ENCODE peak calls at places on chromosomes 13 and 19, in nine cellular contexts. One of them, this sample, is unnamed.

GRCh38 chr19:54650108-54650666 is 12.6 kb upstream of the LILRB4 start:
- DNase-seq in mucosa of descending colon: no peak
- DNase-seq in SK-N-SH: no peak
- DNase-seq in Peyer's patch: no peak
- DNase-seq in SJCRH30: no peak
- DNase-seq in PC-9: no peak
- DNase-seq in neuronal stem cell: no peak
- DNase-seq in IMR-90: no peak
- DNase-seq in heart left ventricle: no peak
- DNase-seq in this sample: no peak

GRCh38 chr19:48419158-48419920 is 25.9 kb downstream of the GRIN2D start:
- DNase-seq in heart left ventricle: peak
- DNase-seq in PC-9: peak
- DNase-seq in SJCRH30: peak
- DNase-seq in IMR-90: peak
- DNase-seq in SK-N-SH: peak
- DNase-seq in neuronal stem cell: peak
- DNase-seq in Peyer's patch: no peak
- DNase-seq in mucosa of descending colon: peak
- DNase-seq in this sample: peak

GRCh38 chr19:10111405-10111811 is at the start of gene P2RY11:
- DNase-seq in SJCRH30: no peak
- DNase-seq in neuronal stem cell: no peak
- DNase-seq in SK-N-SH: peak
- DNase-seq in Peyer's patch: peak
- DNase-seq in IMR-90: no peak
- DNase-seq in mucosa of descending colon: peak
- DNase-seq in heart left ventricle: no peak
- DNase-seq in PC-9: no peak
- DNase-seq in this sample: no peak

GRCh38 chr13:79810671-79811070 is 329.7 kb downstream of the NDFIP2 start:
- DNase-seq in PC-9: peak
- DNase-seq in SJCRH30: no peak
- DNase-seq in Peyer's patch: no peak
- DNase-seq in mucosa of descending colon: no peak
- DNase-seq in heart left ventricle: no peak
- DNase-seq in SK-N-SH: no peak
- DNase-seq in neuronal stem cell: no peak
- DNase-seq in IMR-90: peak
- DNase-seq in this sample: peak

GRCh38 chr13:43544011-43544410 is 242.8 kb downstream of the ENOX1 start:
- DNase-seq in SK-N-SH: no peak
- DNase-seq in mucosa of descending colon: no peak
- DNase-seq in heart left ventricle: no peak
- DNase-seq in SJCRH30: no peak
- DNase-seq in Peyer's patch: no peak
- DNase-seq in IMR-90: peak
- DNase-seq in PC-9: no peak
- DNase-seq in neuronal stem cell: no peak
- DNase-seq in this sample: peak

GRCh38 chr19:57010541-57010940 is 109.2 kb upstream of the USP29 start:
- DNase-seq in mucosa of descending colon: no peak
- DNase-seq in neuronal stem cell: no peak
- DNase-seq in heart left ventricle: no peak
- DNase-seq in Peyer's patch: no peak
- DNase-seq in IMR-90: no peak
- DNase-seq in SK-N-SH: no peak
- DNase-seq in PC-9: no peak
- DNase-seq in SJCRH30: no peak
- DNase-seq in this sample: no peak

GRCh38 chr13:51717786-51718398 is 86.1 kb downstream of the DHRS12 start:
- DNase-seq in PC-9: no peak
- DNase-seq in mucosa of descending colon: no peak
- DNase-seq in Peyer's patch: no peak
- DNase-seq in SK-N-SH: no peak
- DNase-seq in heart left ventricle: no peak
- DNase-seq in neuronal stem cell: no peak
- DNase-seq in SJCRH30: no peak
- DNase-seq in IMR-90: peak
- DNase-seq in this sample: no peak

GRCh38 chr19:49231804-49232203 is 74.2 kb downstream of the TRPM4 start:
- DNase-seq in SJCRH30: no peak
- DNase-seq in PC-9: no peak
- DNase-seq in Peyer's patch: no peak
- DNase-seq in neuronal stem cell: no peak
- DNase-seq in SK-N-SH: no peak
- DNase-seq in heart left ventricle: no peak
- DNase-seq in IMR-90: no peak
- DNase-seq in mucosa of descending colon: no peak
- DNase-seq in this sample: no peak

GRCh38 chr19:40592170-40592569 is 9.0 kb upstream of the LTBP4 start:
- DNase-seq in neuronal stem cell: no peak
- DNase-seq in Peyer's patch: no peak
- DNase-seq in SK-N-SH: peak
- DNase-seq in mucosa of descending colon: no peak
- DNase-seq in SJCRH30: no peak
- DNase-seq in IMR-90: peak
- DNase-seq in PC-9: no peak
- DNase-seq in heart left ventricle: no peak
- DNase-seq in this sample: peak

GRCh38 chr13:53201454-53202225 is 173.0 kb downstream of the OLFM4 start:
- DNase-seq in PC-9: no peak
- DNase-seq in IMR-90: no peak
- DNase-seq in heart left ventricle: no peak
- DNase-seq in SK-N-SH: peak
- DNase-seq in mucosa of descending colon: peak
- DNase-seq in SJCRH30: no peak
- DNase-seq in neuronal stem cell: peak
- DNase-seq in Peyer's patch: peak
- DNase-seq in this sample: no peak

GRCh38 chr19:45164577-45165335 is 4.0 kb upstream of the NKPD1 start:
- DNase-seq in heart left ventricle: peak
- DNase-seq in Peyer's patch: peak
- DNase-seq in IMR-90: peak
- DNase-seq in mucosa of descending colon: peak
- DNase-seq in SJCRH30: peak
- DNase-seq in PC-9: peak
- DNase-seq in neuronal stem cell: no peak
- DNase-seq in SK-N-SH: no peak
- DNase-seq in this sample: peak

GRCh38 chr13:52832268-52832667 is 16.2 kb downstream of the PCDH8 start:
- DNase-seq in SJCRH30: no peak
- DNase-seq in Peyer's patch: no peak
- DNase-seq in SK-N-SH: no peak
- DNase-seq in PC-9: no peak
- DNase-seq in neuronal stem cell: no peak
- DNase-seq in heart left ventricle: no peak
- DNase-seq in IMR-90: no peak
- DNase-seq in mucosa of descending colon: no peak
- DNase-seq in this sample: no peak

GRCh38 chr13:25683056-25683455 is 311.3 kb downstream of the ATP8A2 start:
- DNase-seq in SK-N-SH: no peak
- DNase-seq in SJCRH30: peak
- DNase-seq in IMR-90: no peak
- DNase-seq in heart left ventricle: no peak
- DNase-seq in Peyer's patch: no peak
- DNase-seq in mucosa of descending colon: no peak
- DNase-seq in neuronal stem cell: no peak
- DNase-seq in PC-9: no peak
- DNase-seq in this sample: no peak

GRCh38 chr13:39102981-39103490 is 64.8 kb downstream of the NHLRC3 start:
- DNase-seq in Peyer's patch: no peak
- DNase-seq in IMR-90: no peak
- DNase-seq in mucosa of descending colon: no peak
- DNase-seq in neuronal stem cell: no peak
- DNase-seq in SJCRH30: no peak
- DNase-seq in SK-N-SH: no peak
- DNase-seq in heart left ventricle: no peak
- DNase-seq in PC-9: no peak
- DNase-seq in this sample: no peak

GRCh38 chr19:10076535-10076934 is 9.6 kb upstream of the SHFL start:
- DNase-seq in neuronal stem cell: no peak
- DNase-seq in SK-N-SH: no peak
- DNase-seq in heart left ventricle: no peak
- DNase-seq in PC-9: no peak
- DNase-seq in mucosa of descending colon: no peak
- DNase-seq in IMR-90: no peak
- DNase-seq in SJCRH30: no peak
- DNase-seq in Peyer's patch: no peak
- DNase-seq in this sample: no peak

GRCh38 chr13:92804926-92805325 is 421.7 kb upstream of the GPC6 start:
- DNase-seq in heart left ventricle: no peak
- DNase-seq in SK-N-SH: no peak
- DNase-seq in Peyer's patch: no peak
- DNase-seq in SJCRH30: no peak
- DNase-seq in mucosa of descending colon: no peak
- DNase-seq in IMR-90: no peak
- DNase-seq in neuronal stem cell: no peak
- DNase-seq in PC-9: no peak
- DNase-seq in this sample: no peak

DNA sequence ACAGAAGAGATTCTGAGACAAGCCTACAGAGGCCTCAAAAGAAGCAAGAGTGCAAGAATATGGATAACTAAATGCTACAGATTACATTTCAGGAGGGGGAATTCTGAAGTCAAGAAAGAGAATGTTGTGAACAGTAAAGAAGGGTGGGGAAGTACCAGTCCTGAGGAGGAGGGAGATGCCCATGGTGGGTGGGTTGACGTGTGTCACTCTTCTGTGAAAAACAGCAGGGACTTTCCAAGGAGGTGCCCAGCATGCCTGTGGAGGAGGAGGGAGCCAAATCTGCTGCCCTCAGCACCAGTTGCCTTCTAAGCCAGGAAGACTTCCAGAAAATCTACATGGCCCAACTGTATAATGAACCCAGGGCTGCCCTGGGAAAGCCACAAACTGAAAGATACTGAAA is 87.7 kb downstream of the SGCG start:
- DNase-seq in neuronal stem cell: no peak
- DNase-seq in mucosa of descending colon: no peak
- DNase-seq in Peyer's patch: no peak
- DNase-seq in heart left ventricle: no peak
- DNase-seq in IMR-90: no peak
- DNase-seq in SJCRH30: no peak
- DNase-seq in SK-N-SH: no peak
- DNase-seq in PC-9: no peak
- DNase-seq in this sample: no peak
- H3K4me3 ChIP-seq in neuronal stem cell: no peak
- H3K4me3 ChIP-seq in mucosa of descending colon: no peak
- H3K4me3 ChIP-seq in Peyer's patch: no peak
- H3K4me3 ChIP-seq in heart left ventricle: no peak
- H3K4me3 ChIP-seq in IMR-90: no peak
- H3K4me3 ChIP-seq in SJCRH30: no peak
- H3K4me3 ChIP-seq in SK-N-SH: no peak
- H3K4me3 ChIP-seq in PC-9: no peak
- H3K4me3 ChIP-seq in this sample: no peak

GRCh38 chr13:37918116-37919100 is 48.8 kb upstream of the TRPC4 start:
- DNase-seq in PC-9: no peak
- DNase-seq in Peyer's patch: no peak
- DNase-seq in mucosa of descending colon: no peak
- DNase-seq in SJCRH30: no peak
- DNase-seq in heart left ventricle: no peak
- DNase-seq in neuronal stem cell: no peak
- DNase-seq in SK-N-SH: no peak
- DNase-seq in IMR-90: no peak
- DNase-seq in this sample: no peak
- H3K4me3 ChIP-seq in PC-9: no peak
- H3K4me3 ChIP-seq in Peyer's patch: no peak
- H3K4me3 ChIP-seq in mucosa of descending colon: no peak
- H3K4me3 ChIP-seq in SJCRH30: no peak
- H3K4me3 ChIP-seq in heart left ventricle: peak
- H3K4me3 ChIP-seq in neuronal stem cell: no peak
- H3K4me3 ChIP-seq in SK-N-SH: peak
- H3K4me3 ChIP-seq in IMR-90: no peak
- H3K4me3 ChIP-seq in this sample: no peak

GRCh38 chr19:19537321-19538048 is 580 bp upstream of the CILP2 start:
- DNase-seq in PC-9: no peak
- DNase-seq in IMR-90: no peak
- DNase-seq in heart left ventricle: no peak
- DNase-seq in Peyer's patch: no peak
- DNase-seq in neuronal stem cell: no peak
- DNase-seq in SK-N-SH: no peak
- DNase-seq in mucosa of descending colon: no peak
- DNase-seq in SJCRH30: no peak
- DNase-seq in this sample: no peak
- H3K4me3 ChIP-seq in PC-9: no peak
- H3K4me3 ChIP-seq in IMR-90: no peak
- H3K4me3 ChIP-seq in heart left ventricle: no peak
- H3K4me3 ChIP-seq in Peyer's patch: no peak
- H3K4me3 ChIP-seq in neuronal stem cell: no peak
- H3K4me3 ChIP-seq in SK-N-SH: no peak
- H3K4me3 ChIP-seq in mucosa of descending colon: no peak
- H3K4me3 ChIP-seq in SJCRH30: no peak
- H3K4me3 ChIP-seq in this sample: peak

GRCh38 chr19:3340340-3340739 is 26.0 kb upstream of the NFIC start:
- DNase-seq in IMR-90: no peak
- DNase-seq in PC-9: no peak
- DNase-seq in SK-N-SH: no peak
- DNase-seq in SJCRH30: no peak
- DNase-seq in mucosa of descending colon: no peak
- DNase-seq in neuronal stem cell: no peak
- DNase-seq in Peyer's patch: no peak
- DNase-seq in heart left ventricle: no peak
- DNase-seq in this sample: no peak

GRCh38 chr19:3335431-3336350 is 30.7 kb upstream of the NFIC start:
- DNase-seq in Peyer's patch: peak
- DNase-seq in SK-N-SH: no peak
- DNase-seq in heart left ventricle: peak
- DNase-seq in PC-9: no peak
- DNase-seq in neuronal stem cell: no peak
- DNase-seq in IMR-90: peak
- DNase-seq in mucosa of descending colon: peak
- DNase-seq in SJCRH30: no peak
- DNase-seq in this sample: peak

GRCh38 chr19:3336680-3337523 is 29.5 kb upstream of the NFIC start:
- DNase-seq in SJCRH30: no peak
- DNase-seq in Peyer's patch: peak
- DNase-seq in neuronal stem cell: no peak
- DNase-seq in PC-9: peak
- DNase-seq in SK-N-SH: peak
- DNase-seq in IMR-90: peak
- DNase-seq in heart left ventricle: peak
- DNase-seq in mucosa of descending colon: peak
- DNase-seq in this sample: peak

GRCh38 chr19:3336351-3336679 is 30.1 kb upstream of the NFIC start:
- DNase-seq in mucosa of descending colon: no peak
- DNase-seq in Peyer's patch: no peak
- DNase-seq in SK-N-SH: no peak
- DNase-seq in PC-9: no peak
- DNase-seq in IMR-90: no peak
- DNase-seq in SJCRH30: no peak
- DNase-seq in neuronal stem cell: no peak
- DNase-seq in heart left ventricle: no peak
- DNase-seq in this sample: no peak

GRCh38 chr19:3338541-3339181 is 27.7 kb upstream of the NFIC start:
- DNase-seq in neuronal stem cell: no peak
- DNase-seq in Peyer's patch: peak
- DNase-seq in mucosa of descending colon: peak
- DNase-seq in SK-N-SH: no peak
- DNase-seq in heart left ventricle: no peak
- DNase-seq in PC-9: peak
- DNase-seq in SJCRH30: no peak
- DNase-seq in IMR-90: no peak
- DNase-seq in this sample: peak
- H3K4me3 ChIP-seq in neuronal stem cell: no peak
- H3K4me3 ChIP-seq in Peyer's patch: no peak
- H3K4me3 ChIP-seq in mucosa of descending colon: no peak
- H3K4me3 ChIP-seq in SK-N-SH: no peak
- H3K4me3 ChIP-seq in heart left ventricle: no peak
- H3K4me3 ChIP-seq in PC-9: no peak
- H3K4me3 ChIP-seq in SJCRH30: no peak
- H3K4me3 ChIP-seq in IMR-90: no peak
- H3K4me3 ChIP-seq in this sample: no peak